ENCODE peak calls at places on chromosome 7, in five cellular contexts. T is coronary artery; S is gastrocnemius medialis; U is EL; M is activated CD4-positive, alpha-beta T cell treated with anti-CD3 and anti-CD28 coated beads for 1 hour. X is an unnamed sample.

GRCh38 chr7:125033506-125033905 is 103.9 kb upstream of the POT1 start:
- DNase-seq in M (no peak), S (no peak), T (no peak), U (no peak), X (no peak)

GRCh38 chr7:156829669-156830336 is 63.2 kb downstream of the LMBR1 start:
- DNase-seq in M (no peak), U (no peak), T (no peak), S (no peak), X (no peak)

GRCh38 chr7:78037603-78038002 is 239.0 kb downstream of the PHTF2 start:
- DNase-seq in M (no peak), T (no peak), U (no peak), S (no peak), X (no peak)

GRCh38 chr7:116218051-116218645 is 7.8 kb downstream of the TES start:
- DNase-seq in T (no peak), U (peak), S (no peak), M (no peak), X (no peak)

GRCh38 chr7:151045967-151046366 is 2.4 kb upstream of the ASIC3 start:
- DNase-seq in M (no peak), U (no peak), T (no peak), S (no peak), X (no peak)

GRCh38 chr7:36349626-36350025 is 40.0 kb upstream of the ANLN start:
- DNase-seq in M (no peak), U (no peak), T (no peak), S (no peak), X (no peak)

GRCh38 chr7:124893140-124893810 is 36.4 kb downstream of the POT1 start:
- DNase-seq in S (no peak), U (no peak), T (no peak), M (no peak), X (no peak)

GRCh38 chr7:43470110-43470509 is 112.8 kb upstream of the STK17A start:
- DNase-seq in M (no peak), U (no peak), S (no peak), T (no peak), X (no peak)

GRCh38 chr7:14368285-14368684 is 378.8 kb upstream of the ETV1 start:
- DNase-seq in M (no peak), U (no peak), T (no peak), S (no peak), X (no peak)

GRCh38 chr7:86444245-86444644 is 199.5 kb upstream of the GRM3 start:
- DNase-seq in M (no peak), U (no peak), S (no peak), T (no peak), X (no peak)